ENCODE peak calls at places on chromosomes 5 and 9, in four cellular contexts. J is HCT116; W is stimulated activated CD4-positive, alpha-beta T cell treated with anti-CD3 and anti-CD28 coated beads, Interleukin-15, amount 100 ng/mL, for 24 hours; R is lower leg skin. C is an unnamed sample.

GRCh38 chr5:29079771-29080170 is 2041.4 kb upstream of the CDH9 start:
- DNase-seq in J (no peak), W (no peak), R (no peak), C (no peak)

GRCh38 chr9:15144567-15145174 is 162.3 kb downstream of the TTC39B start:
- DNase-seq in J (peak; percentile 8), W (no peak), R (no peak), C (no peak)

GRCh38 chr9:93725382-93725781 is 149.0 kb downstream of the PHF2 start:
- DNase-seq in J (no peak), W (no peak), R (no peak), C (no peak)

GRCh38 chr5:143913008-143913752 is 101.2 kb downstream of the HMHB1 start:
- DNase-seq in J (no peak), W (no peak), R (no peak), C (no peak)

GRCh38 chr9:71485306-71485705 is 283.0 kb downstream of the CEMIP2 start:
- DNase-seq in J (no peak), W (no peak), R (no peak), C (no peak)

GRCh38 chr5:119166026-119166425 is 95.1 kb downstream of the DMXL1 start:
- DNase-seq in J (no peak), W (no peak), R (no peak), C (no peak)

GRCh38 chr5:124843596-124843899 is 97.1 kb upstream of the ZNF608 start:
- DNase-seq in J (no peak), W (no peak), R (no peak), C (no peak)

GRCh38 chr5:60024104-60024503 is 130.6 kb upstream of the PDE4D start:
- DNase-seq in J (no peak), W (no peak), R (no peak), C (no peak)

GRCh38 chr9:124621371-124622328 is 114.5 kb upstream of the NR5A1 start:
- DNase-seq in J (no peak), W (no peak), R (no peak), C (no peak)

GRCh38 chr9:17614929-17615328 is 36.1 kb downstream of the SH3GL2 start:
- DNase-seq in J (no peak), W (no peak), R (no peak), C (no peak)

GRCh38 chr5:81020478-81021167 is 60.5 kb downstream of the RASGRF2 start:
- DNase-seq in J (no peak), W (no peak), R (no peak), C (no peak)

C was measured in activated naive CD8-positive, alpha-beta T cell treated with anti-CD3 and anti-CD28 coated beads for 36 hours.